ENCODE peak calls at places on chromosome 15, in eight cellular contexts. Y is heart right ventricle; K is Daoy; I is neural crest cell; R is GM06990; U is IMR-90; F is activated CD4-positive, alpha-beta T cell treated with anti-CD3 and anti-CD28 coated beads, Interleukin-2, amount 50 U/mL, for 4 hours; D is activated naive CD8-positive, alpha-beta T cell treated with anti-CD3 and anti-CD28 coated beads, Interleukin-2, amount 50 U/mL, for 16 hours. N is an unnamed sample.
A peak's percentile ranks its signal among the peaks of the same experiment; 100 is the strongest.

GRCh38 chr15:92449476-92449875 is 55.8 kb downstream of the ST8SIA2 start:
- DNase-seq in Y (no peak), K (peak; percentile 23), I (no peak), R (no peak), U (peak; percentile 15), F (no peak), D (no peak), N (no peak)

GRCh38 chr15:79004336-79004735 is 59.5 kb upstream of the CTSH start:
- DNase-seq in Y (no peak), K (peak; percentile 80), I (no peak), R (peak; percentile 76), U (peak; percentile 87), F (no peak), D (no peak), N (no peak)

GRCh38 chr15:42315435-42316020 is 42.3 kb upstream of the TMEM87A start:
- DNase-seq in Y (no peak), K (no peak), I (no peak), R (no peak), U (no peak), F (no peak), D (no peak), N (no peak)

GRCh38 chr15:68586274-68586961 is 7.6 kb downstream of the CORO2B start:
- DNase-seq in Y (no peak), K (peak; percentile 88), I (no peak), R (no peak), U (peak; percentile 93), F (no peak), D (no peak), N (no peak)

GRCh38 chr15:28106294-28107110 is 7.4 kb upstream of the OCA2 start:
- DNase-seq in Y (no peak), K (no peak), I (no peak), R (no peak), U (no peak), F (no peak), D (no peak), N (no peak)

GRCh38 chr15:45714501-45715488 is 80.0 kb downstream of the SQOR start:
- DNase-seq in Y (peak; percentile 63), K (peak; percentile 69), I (peak; percentile 65), R (no peak), U (peak; percentile 72), F (peak; percentile 17), D (no peak), N (peak; percentile 47)

GRCh38 chr15:101469520-101470288 is 19.8 kb downstream of the PCSK6 start:
- DNase-seq in Y (no peak), K (peak; percentile 67), I (no peak), R (no peak), U (no peak), F (no peak), D (no peak), N (no peak)

GRCh38 chr15:84804005-84804803 is 13.0 kb upstream of the ALPK3 start:
- DNase-seq in Y (no peak), K (no peak), I (no peak), R (no peak), U (no peak), F (no peak), D (no peak), N (no peak)

GRCh38 chr15:33722005-33722672 is 246.2 kb upstream of the CHRM5 start:
- DNase-seq in Y (no peak), K (peak; percentile 44), I (no peak), R (peak; percentile 18), U (peak; percentile 77), F (no peak), D (no peak), N (no peak)

GRCh38 chr15:31130576-31131237 is 29.2 kb upstream of the TRPM1 start:
- DNase-seq in Y (no peak), K (no peak), I (no peak), R (no peak), U (peak; percentile 4), F (no peak), D (no peak), N (no peak)

GRCh38 chr15:80517290-80517689 is 113.1 kb downstream of the ARNT2 start:
- DNase-seq in Y (no peak), K (no peak), I (no peak), R (no peak), U (no peak), F (no peak), D (no peak), N (no peak)

N was measured in HAP-1.